ENCODE peak calls at places on chromosome 3, in ten cellular contexts. One of them, this sample, is unnamed.

GRCh38 chr3:56157693-56158092 is 310.6 kb downstream of the ERC2 start:
- DNase-seq in sigmoid colon: no peak
- DNase-seq in GM13977: no peak
- DNase-seq in heart left ventricle: no peak
- DNase-seq in endothelial cell of umbilical vein: no peak
- DNase-seq in fibroblast of pulmonary artery: peak
- DNase-seq in psoas muscle: no peak
- DNase-seq in foreskin fibroblast: peak
- DNase-seq in colonic mucosa: no peak
- DNase-seq in BJ: peak
- DNase-seq in this sample: no peak

GRCh38 chr3:37741644-37742043 is 120.0 kb upstream of the CTDSPL start:
- DNase-seq in BJ: no peak
- DNase-seq in fibroblast of pulmonary artery: no peak
- DNase-seq in endothelial cell of umbilical vein: peak
- DNase-seq in psoas muscle: peak
- DNase-seq in colonic mucosa: peak
- DNase-seq in foreskin fibroblast: no peak
- DNase-seq in sigmoid colon: peak
- DNase-seq in heart left ventricle: peak
- DNase-seq in GM13977: no peak
- DNase-seq in this sample: no peak

GRCh38 chr3:46692566-46692983 is 904 bp downstream of the ALS2CL start:
- DNase-seq in psoas muscle: peak
- DNase-seq in endothelial cell of umbilical vein: peak
- DNase-seq in sigmoid colon: no peak
- DNase-seq in BJ: no peak
- DNase-seq in colonic mucosa: peak
- DNase-seq in heart left ventricle: no peak
- DNase-seq in GM13977: no peak
- DNase-seq in fibroblast of pulmonary artery: no peak
- DNase-seq in foreskin fibroblast: no peak
- DNase-seq in this sample: no peak

GRCh38 chr3:179265875-179266274 is 15.0 kb upstream of the KCNMB3 start:
- DNase-seq in foreskin fibroblast: no peak
- DNase-seq in BJ: no peak
- DNase-seq in colonic mucosa: no peak
- DNase-seq in endothelial cell of umbilical vein: no peak
- DNase-seq in heart left ventricle: no peak
- DNase-seq in fibroblast of pulmonary artery: no peak
- DNase-seq in sigmoid colon: no peak
- DNase-seq in psoas muscle: no peak
- DNase-seq in GM13977: no peak
- DNase-seq in this sample: no peak

GRCh38 chr3:193310914-193311723 is 67.4 kb downstream of the ATP13A5 start:
- DNase-seq in BJ: no peak
- DNase-seq in foreskin fibroblast: no peak
- DNase-seq in sigmoid colon: no peak
- DNase-seq in fibroblast of pulmonary artery: no peak
- DNase-seq in heart left ventricle: no peak
- DNase-seq in colonic mucosa: no peak
- DNase-seq in psoas muscle: no peak
- DNase-seq in endothelial cell of umbilical vein: no peak
- DNase-seq in GM13977: no peak
- DNase-seq in this sample: no peak

GRCh38 chr3:112847692-112848091 is 1.0 kb upstream of the CD200R1L start:
- DNase-seq in BJ: no peak
- DNase-seq in sigmoid colon: no peak
- DNase-seq in endothelial cell of umbilical vein: no peak
- DNase-seq in GM13977: no peak
- DNase-seq in heart left ventricle: no peak
- DNase-seq in foreskin fibroblast: no peak
- DNase-seq in psoas muscle: no peak
- DNase-seq in colonic mucosa: no peak
- DNase-seq in fibroblast of pulmonary artery: no peak
- DNase-seq in this sample: no peak

GRCh38 chr3:176505878-176506621 is 691.2 kb downstream of the TBL1XR1 start:
- DNase-seq in GM13977: no peak
- DNase-seq in psoas muscle: no peak
- DNase-seq in heart left ventricle: no peak
- DNase-seq in foreskin fibroblast: no peak
- DNase-seq in BJ: no peak
- DNase-seq in colonic mucosa: no peak
- DNase-seq in fibroblast of pulmonary artery: no peak
- DNase-seq in sigmoid colon: no peak
- DNase-seq in endothelial cell of umbilical vein: no peak
- DNase-seq in this sample: no peak

GRCh38 chr3:13504161-13504831 is 24.2 kb downstream of the HDAC11 start:
- DNase-seq in psoas muscle: peak
- DNase-seq in colonic mucosa: no peak
- DNase-seq in BJ: no peak
- DNase-seq in sigmoid colon: no peak
- DNase-seq in GM13977: no peak
- DNase-seq in fibroblast of pulmonary artery: no peak
- DNase-seq in heart left ventricle: peak
- DNase-seq in foreskin fibroblast: no peak
- DNase-seq in endothelial cell of umbilical vein: no peak
- DNase-seq in this sample: no peak

GRCh38 chr3:194323785-194324735 is 27.1 kb downstream of the CPN2 start:
- DNase-seq in colonic mucosa: peak
- DNase-seq in fibroblast of pulmonary artery: peak
- DNase-seq in sigmoid colon: peak
- DNase-seq in endothelial cell of umbilical vein: no peak
- DNase-seq in GM13977: peak
- DNase-seq in foreskin fibroblast: no peak
- DNase-seq in psoas muscle: peak
- DNase-seq in heart left ventricle: peak
- DNase-seq in BJ: no peak
- DNase-seq in this sample: no peak

DNA sequence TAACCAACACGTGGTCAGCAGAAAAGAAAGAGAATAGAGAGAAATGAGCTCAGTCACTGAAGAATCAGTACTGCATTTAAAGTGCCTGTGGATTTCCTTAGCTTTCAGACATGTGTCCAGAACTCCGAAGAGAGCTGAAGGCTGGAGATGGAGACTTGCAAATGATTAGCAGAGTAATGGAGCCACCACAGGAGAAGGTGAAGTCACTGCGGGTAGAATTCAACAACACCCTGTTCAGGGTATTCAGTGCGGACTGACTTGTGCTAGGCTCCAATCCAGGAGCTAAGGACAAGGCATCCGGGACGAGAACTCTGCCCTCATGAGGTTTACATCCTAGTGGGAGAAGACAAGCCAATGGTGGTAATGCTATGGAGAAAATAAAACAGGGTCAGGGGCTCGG is 4.2 kb downstream of the EIF4E3 start:
- DNase-seq in GM13977: no peak
- DNase-seq in heart left ventricle: no peak
- DNase-seq in foreskin fibroblast: no peak
- DNase-seq in fibroblast of pulmonary artery: no peak
- DNase-seq in BJ: no peak
- DNase-seq in psoas muscle: no peak
- DNase-seq in sigmoid colon: no peak
- DNase-seq in endothelial cell of umbilical vein: no peak
- DNase-seq in colonic mucosa: no peak
- DNase-seq in this sample: no peak
- TF ChIP-seq CTCF in GM13977: no peak
- TF ChIP-seq CTCF in heart left ventricle: no peak
- TF ChIP-seq CTCF in foreskin fibroblast: no peak
- TF ChIP-seq CTCF in fibroblast of pulmonary artery: no peak
- TF ChIP-seq CTCF in BJ: no peak
- TF ChIP-seq CTCF in psoas muscle: no peak
- TF ChIP-seq CTCF in sigmoid colon: no peak
- TF ChIP-seq CTCF in endothelial cell of umbilical vein: no peak
- TF ChIP-seq CTCF in colonic mucosa: no peak
- TF ChIP-seq CTCF in this sample: no peak

GRCh38 chr3:141600331-141600730 is 113.5 kb downstream of the RASA2 start:
- DNase-seq in fibroblast of pulmonary artery: no peak
- DNase-seq in psoas muscle: no peak
- DNase-seq in GM13977: no peak
- DNase-seq in colonic mucosa: no peak
- DNase-seq in foreskin fibroblast: no peak
- DNase-seq in BJ: no peak
- DNase-seq in heart left ventricle: no peak
- DNase-seq in endothelial cell of umbilical vein: no peak
- DNase-seq in sigmoid colon: no peak
- DNase-seq in this sample: no peak

DNA sequence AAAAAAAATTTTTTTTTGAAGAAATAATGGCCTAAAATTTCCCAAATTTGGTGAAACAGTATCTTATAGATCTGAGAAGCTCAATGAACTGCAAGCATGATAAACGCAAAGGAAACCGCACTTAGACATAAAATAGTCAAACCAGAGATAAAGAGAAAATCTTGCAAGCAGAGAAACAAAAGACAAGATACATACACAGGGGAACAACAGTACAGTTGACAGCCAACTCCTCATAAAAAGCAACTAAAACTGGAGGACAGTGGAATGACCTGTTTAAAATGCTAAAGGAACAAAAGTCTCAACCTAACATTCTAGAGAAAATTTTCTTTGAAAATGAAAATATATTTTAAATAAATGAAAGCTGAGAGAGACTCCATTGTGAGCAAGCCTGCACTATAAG is 107.5 kb downstream of the RASA2 start:
- DNase-seq in GM13977: no peak
- DNase-seq in fibroblast of pulmonary artery: no peak
- DNase-seq in foreskin fibroblast: no peak
- DNase-seq in heart left ventricle: no peak
- DNase-seq in endothelial cell of umbilical vein: no peak
- DNase-seq in psoas muscle: no peak
- DNase-seq in sigmoid colon: no peak
- DNase-seq in BJ: no peak
- DNase-seq in colonic mucosa: no peak
- DNase-seq in this sample: no peak
- TF ChIP-seq CTCF in GM13977: no peak
- TF ChIP-seq CTCF in fibroblast of pulmonary artery: no peak
- TF ChIP-seq CTCF in foreskin fibroblast: no peak
- TF ChIP-seq CTCF in heart left ventricle: no peak
- TF ChIP-seq CTCF in endothelial cell of umbilical vein: no peak
- TF ChIP-seq CTCF in psoas muscle: no peak
- TF ChIP-seq CTCF in sigmoid colon: no peak
- TF ChIP-seq CTCF in BJ: no peak
- TF ChIP-seq CTCF in colonic mucosa: no peak
- TF ChIP-seq CTCF in this sample: no peak

DNA sequence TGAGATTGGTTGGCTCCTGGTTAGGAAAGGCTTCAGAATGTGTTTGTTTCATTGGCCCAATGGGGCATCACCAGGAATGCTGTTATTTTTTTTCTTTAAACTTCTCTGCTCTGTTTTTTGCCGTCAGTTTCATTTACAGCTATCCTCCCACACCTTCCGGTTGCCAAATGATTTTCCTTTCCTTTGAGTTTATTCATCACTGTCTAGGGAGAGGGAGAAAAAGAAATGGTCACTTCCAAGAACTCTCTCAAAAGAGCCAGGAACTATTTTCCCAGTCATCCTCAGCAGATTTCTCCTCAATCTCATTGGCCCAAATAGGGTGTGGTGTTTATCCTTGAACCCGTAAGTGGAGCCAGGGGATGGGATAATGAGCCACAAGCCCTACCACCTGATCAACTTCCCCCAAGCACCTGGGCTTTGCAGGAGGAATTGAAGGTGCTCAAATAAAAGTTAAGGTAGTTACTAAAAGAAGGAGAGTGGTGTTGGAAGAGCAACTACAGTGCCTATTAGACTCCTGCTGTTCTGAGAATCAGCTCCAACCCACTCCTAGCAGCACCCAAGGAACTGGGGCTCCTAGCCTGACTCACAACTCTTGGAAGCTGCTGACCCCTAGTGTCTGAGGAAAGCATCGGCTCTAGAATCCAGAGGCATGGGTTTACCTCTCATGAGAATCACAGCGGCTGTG is 183.8 kb upstream of the IL12A start:
- DNase-seq in fibroblast of pulmonary artery: peak
- DNase-seq in sigmoid colon: peak
- DNase-seq in psoas muscle: peak
- DNase-seq in BJ: no peak
- DNase-seq in endothelial cell of umbilical vein: peak
- DNase-seq in foreskin fibroblast: peak
- DNase-seq in GM13977: peak
- DNase-seq in heart left ventricle: no peak
- DNase-seq in colonic mucosa: peak
- DNase-seq in this sample: peak
- TF ChIP-seq CTCF in fibroblast of pulmonary artery: peak
- TF ChIP-seq CTCF in sigmoid colon: peak
- TF ChIP-seq CTCF in psoas muscle: peak
- TF ChIP-seq CTCF in BJ: peak
- TF ChIP-seq CTCF in endothelial cell of umbilical vein: peak
- TF ChIP-seq CTCF in foreskin fibroblast: peak
- TF ChIP-seq CTCF in GM13977: peak
- TF ChIP-seq CTCF in heart left ventricle: peak
- TF ChIP-seq CTCF in colonic mucosa: peak
- TF ChIP-seq CTCF in this sample: peak

GRCh38 chr3:169602482-169602881 is 61.0 kb downstream of the MECOM start:
- DNase-seq in fibroblast of pulmonary artery: no peak
- DNase-seq in foreskin fibroblast: no peak
- DNase-seq in endothelial cell of umbilical vein: no peak
- DNase-seq in BJ: no peak
- DNase-seq in GM13977: no peak
- DNase-seq in sigmoid colon: no peak
- DNase-seq in psoas muscle: no peak
- DNase-seq in heart left ventricle: no peak
- DNase-seq in colonic mucosa: no peak
- DNase-seq in this sample: no peak

GRCh38 chr3:169603661-169604060 is 59.9 kb downstream of the MECOM start:
- DNase-seq in fibroblast of pulmonary artery: peak
- DNase-seq in endothelial cell of umbilical vein: no peak
- DNase-seq in psoas muscle: no peak
- DNase-seq in BJ: no peak
- DNase-seq in colonic mucosa: no peak
- DNase-seq in sigmoid colon: no peak
- DNase-seq in foreskin fibroblast: no peak
- DNase-seq in heart left ventricle: no peak
- DNase-seq in GM13977: no peak
- DNase-seq in this sample: no peak

GRCh38 chr3:169607909-169608308 is 55.6 kb downstream of the MECOM start:
- DNase-seq in sigmoid colon: no peak
- DNase-seq in fibroblast of pulmonary artery: no peak
- DNase-seq in foreskin fibroblast: no peak
- DNase-seq in colonic mucosa: no peak
- DNase-seq in psoas muscle: no peak
- DNase-seq in heart left ventricle: no peak
- DNase-seq in BJ: no peak
- DNase-seq in GM13977: no peak
- DNase-seq in endothelial cell of umbilical vein: no peak
- DNase-seq in this sample: no peak

GRCh38 chr3:169604118-169604517 is 59.4 kb downstream of the MECOM start:
- DNase-seq in GM13977: no peak
- DNase-seq in BJ: no peak
- DNase-seq in psoas muscle: no peak
- DNase-seq in endothelial cell of umbilical vein: no peak
- DNase-seq in sigmoid colon: no peak
- DNase-seq in fibroblast of pulmonary artery: peak
- DNase-seq in foreskin fibroblast: no peak
- DNase-seq in heart left ventricle: no peak
- DNase-seq in colonic mucosa: no peak
- DNase-seq in this sample: no peak

DNA sequence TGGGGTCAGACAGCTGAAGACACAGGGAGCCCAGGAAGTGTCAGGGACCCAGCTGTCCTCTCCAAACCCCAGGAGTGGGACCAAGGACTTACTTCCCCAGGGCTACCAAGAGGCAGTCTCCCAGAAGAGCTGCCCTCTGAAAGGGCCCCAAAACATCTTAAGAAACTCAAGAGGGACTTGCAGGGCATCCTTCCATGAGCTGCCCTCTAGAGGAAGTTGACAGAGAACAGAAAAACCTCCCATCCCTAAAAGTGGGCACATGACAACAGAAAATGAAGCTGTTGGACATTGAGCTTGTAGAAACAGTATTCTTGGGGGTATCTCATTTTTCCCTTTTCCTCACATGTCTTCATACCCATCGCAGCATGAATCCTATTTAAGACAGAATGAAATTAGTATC is 58.9 kb downstream of the MECOM start:
- DNase-seq in heart left ventricle: no peak
- DNase-seq in sigmoid colon: no peak
- DNase-seq in fibroblast of pulmonary artery: peak
- DNase-seq in colonic mucosa: no peak
- DNase-seq in endothelial cell of umbilical vein: no peak
- DNase-seq in psoas muscle: no peak
- DNase-seq in GM13977: no peak
- DNase-seq in BJ: no peak
- DNase-seq in foreskin fibroblast: no peak
- DNase-seq in this sample: no peak
- TF ChIP-seq CTCF in heart left ventricle: no peak
- TF ChIP-seq CTCF in sigmoid colon: no peak
- TF ChIP-seq CTCF in fibroblast of pulmonary artery: peak
- TF ChIP-seq CTCF in colonic mucosa: no peak
- TF ChIP-seq CTCF in endothelial cell of umbilical vein: peak
- TF ChIP-seq CTCF in psoas muscle: no peak
- TF ChIP-seq CTCF in GM13977: peak
- TF ChIP-seq CTCF in BJ: peak
- TF ChIP-seq CTCF in foreskin fibroblast: peak
- TF ChIP-seq CTCF in this sample: peak